ENCODE peak calls at places on chromosomes 11 and 22, in seven cellular contexts. C is ovary; Y is AG08396; K is WERI-Rb-1; X is ureter; R is effector CD4-positive, alpha-beta T cell; B is HCEC 1CT. V is an unnamed sample.
A peak's percentile ranks its signal among the peaks of the same experiment; 100 is the strongest.

GRCh38 chr11:65569973-65570918 is at the start of gene ZNRD2:
- DNase-seq in C (peak; percentile 96), Y (peak; percentile 97), K (peak; percentile 98), X (peak; percentile 98), R (peak; percentile 99), B (peak; percentile 98), V (peak; percentile 97)

GRCh38 chr11:113896156-113896879 is 8.3 kb upstream of the HTR3B start:
- DNase-seq in C (peak; percentile 41), Y (peak; percentile 47), K (peak; percentile 43), X (no peak), R (peak; percentile 20), B (peak; percentile 34), V (no peak)

GRCh38 chr22:38177926-38178604 is 3.6 kb downstream of the PLA2G6 start:
- DNase-seq in C (peak; percentile 52), Y (peak; percentile 73), K (no peak), X (no peak), R (no peak), B (peak; percentile 87), V (no peak)

GRCh38 chr11:1881442-1882264 is 10.0 kb downstream of the PRR33 start:
- DNase-seq in C (no peak), Y (peak; percentile 13), K (no peak), X (peak; percentile 43), R (no peak), B (no peak), V (no peak)

GRCh38 chr11:30346068-30346688 is 23.3 kb downstream of the ARL14EP start:
- DNase-seq in C (no peak), Y (peak; percentile 12), K (no peak), X (no peak), R (no peak), B (peak; percentile 23), V (peak; percentile 65)

GRCh38 chr22:24486501-24486921 is 8.6 kb upstream of the UPB1 start:
- DNase-seq in C (no peak), Y (peak; percentile 73), K (no peak), X (no peak), R (no peak), B (peak; percentile 76), V (no peak)

GRCh38 chr22:19223617-19224016 is 45.1 kb upstream of the SLC25A1 start:
- DNase-seq in C (no peak), Y (no peak), K (no peak), X (no peak), R (no peak), B (no peak), V (no peak)

GRCh38 chr11:130428271-130428670 is at the start of gene ADAMTS8:
- DNase-seq in C (peak; percentile 42), Y (peak; percentile 46), K (peak; percentile 19), X (no peak), R (no peak), B (no peak), V (no peak)

GRCh38 chr11:113241190-113242051 is 73.0 kb upstream of the TTC12 start:
- DNase-seq in C (no peak), Y (no peak), K (no peak), X (no peak), R (no peak), B (no peak), V (no peak)

GRCh38 chr11:37512156-37512780 is 914.2 kb upstream of the RAG2 start:
- DNase-seq in C (no peak), Y (no peak), K (peak; percentile 9), X (no peak), R (no peak), B (no peak), V (no peak)

GRCh38 chr22:48749555-48750227 is 1078.0 kb downstream of the BRD1 start:
- DNase-seq in C (no peak), Y (no peak), K (no peak), X (peak; percentile 34), R (no peak), B (no peak), V (peak; percentile 13)

GRCh38 chr11:44565746-44566558 is 489 bp downstream of the CD82 start:
- DNase-seq in C (no peak), Y (no peak), K (no peak), X (no peak), R (no peak), B (no peak), V (no peak)

GRCh38 chr11:112656772-112657428 is 304.3 kb upstream of the NCAM1 start:
- DNase-seq in C (no peak), Y (peak; percentile 21), K (no peak), X (no peak), R (no peak), B (peak; percentile 83), V (no peak)

GRCh38 chr11:102800774-102801173 is 2.8 kb upstream of the MMP1 start:
- DNase-seq in C (no peak), Y (no peak), K (no peak), X (no peak), R (no peak), B (no peak), V (no peak)

GRCh38 chr11:84673753-84674152 is 953.4 kb downstream of the DLG2 start:
- DNase-seq in C (no peak), Y (peak; percentile 2), K (no peak), X (no peak), R (no peak), B (no peak), V (no peak)

GRCh38 chr11:70603756-70604211 is 205.5 kb downstream of the CTTN start:
- DNase-seq in C (no peak), Y (no peak), K (no peak), X (no peak), R (no peak), B (no peak), V (no peak)

GRCh38 chr11:33773399-33774355 is 643 bp downstream of the FBXO3 start:
- DNase-seq in C (peak; percentile 27), Y (peak; percentile 36), K (no peak), X (no peak), R (peak; percentile 56), B (no peak), V (no peak)

GRCh38 chr11:72665911-72666472 is 8.2 kb downstream of the PDE2A start:
- DNase-seq in C (no peak), Y (no peak), K (no peak), X (no peak), R (no peak), B (no peak), V (no peak)

GRCh38 chr11:121464352-121464946 is 11.7 kb upstream of the SORL1-AS1 start:
- DNase-seq in C (peak; percentile 58), Y (peak; percentile 88), K (no peak), X (peak; percentile 71), R (peak; percentile 74), B (peak; percentile 82), V (peak; percentile 43)

GRCh38 chr11:65083834-65084597 is at the start of the genes CDCA5 and ZFPL1:
- DNase-seq in C (peak; percentile 96), Y (peak; percentile 99), K (peak; percentile 95), X (peak; percentile 95), R (peak; percentile 94), B (peak; percentile 95), V (peak; percentile 98)

GRCh38 chr22:22507743-22508273 is 734 bp downstream of the ZNF280B start:
- DNase-seq in C (no peak), Y (no peak), K (no peak), X (no peak), R (no peak), B (no peak), V (no peak)

GRCh38 chr11:75150079-75150478 is 828 bp upstream of the SLCO2B1 start:
- DNase-seq in C (no peak), Y (no peak), K (peak; percentile 21), X (no peak), R (no peak), B (no peak), V (no peak)

V was measured in naive thymus-derived CD8-positive, alpha-beta T cell.